ENCODE peak calls at places on chromosomes 2 and 18, in ten cellular contexts. One of them, this sample, is unnamed.

GRCh38 chr18:13279181-13280065 is 60.9 kb downstream of the LDLRAD4 start:
- DNase-seq in adrenal gland: no peak
- DNase-seq in epithelial cell of proximal tubule: no peak
- DNase-seq in CD14-positive monocyte: no peak
- DNase-seq in psoas muscle: no peak
- DNase-seq in tibial artery: no peak
- DNase-seq in RWPE1: no peak
- DNase-seq in tibial nerve: no peak
- DNase-seq in fibroblast of pulmonary artery: no peak
- DNase-seq in IMR-90: no peak
- DNase-seq in this sample: no peak

GRCh38 chr18:75110846-75111415 is 98.0 kb downstream of the PTGR3 start:
- DNase-seq in adrenal gland: no peak
- DNase-seq in epithelial cell of proximal tubule: no peak
- DNase-seq in CD14-positive monocyte: no peak
- DNase-seq in psoas muscle: no peak
- DNase-seq in tibial artery: no peak
- DNase-seq in RWPE1: no peak
- DNase-seq in tibial nerve: no peak
- DNase-seq in fibroblast of pulmonary artery: no peak
- DNase-seq in IMR-90: no peak
- DNase-seq in this sample: no peak

GRCh38 chr18:9690418-9691178 is 17.5 kb upstream of the RAB31 start:
- DNase-seq in adrenal gland: no peak
- DNase-seq in epithelial cell of proximal tubule: no peak
- DNase-seq in CD14-positive monocyte: no peak
- DNase-seq in psoas muscle: no peak
- DNase-seq in tibial artery: no peak
- DNase-seq in RWPE1: no peak
- DNase-seq in tibial nerve: no peak
- DNase-seq in fibroblast of pulmonary artery: no peak
- DNase-seq in IMR-90: peak; percentile 67
- DNase-seq in this sample: no peak

GRCh38 chr18:8513249-8513648 is 96.0 kb upstream of the RAB12 start:
- DNase-seq in adrenal gland: no peak
- DNase-seq in epithelial cell of proximal tubule: no peak
- DNase-seq in CD14-positive monocyte: no peak
- DNase-seq in psoas muscle: no peak
- DNase-seq in tibial artery: peak; percentile 16
- DNase-seq in RWPE1: no peak
- DNase-seq in tibial nerve: no peak
- DNase-seq in fibroblast of pulmonary artery: no peak
- DNase-seq in IMR-90: no peak
- DNase-seq in this sample: no peak

GRCh38 chr18:49443837-49444236 is 16.6 kb downstream of the DYM start:
- DNase-seq in adrenal gland: no peak
- DNase-seq in epithelial cell of proximal tubule: no peak
- DNase-seq in CD14-positive monocyte: no peak
- DNase-seq in psoas muscle: no peak
- DNase-seq in tibial artery: no peak
- DNase-seq in RWPE1: no peak
- DNase-seq in tibial nerve: no peak
- DNase-seq in fibroblast of pulmonary artery: no peak
- DNase-seq in IMR-90: no peak
- DNase-seq in this sample: no peak

GRCh38 chr2:232493701-232494426 is 6.2 kb upstream of the ECEL1 start:
- DNase-seq in adrenal gland: no peak
- DNase-seq in epithelial cell of proximal tubule: no peak
- DNase-seq in CD14-positive monocyte: no peak
- DNase-seq in psoas muscle: no peak
- DNase-seq in tibial artery: no peak
- DNase-seq in RWPE1: no peak
- DNase-seq in tibial nerve: no peak
- DNase-seq in fibroblast of pulmonary artery: no peak
- DNase-seq in IMR-90: no peak
- DNase-seq in this sample: no peak

GRCh38 chr18:59643740-59644139 is 53.5 kb downstream of the CCBE1 start:
- DNase-seq in adrenal gland: no peak
- DNase-seq in epithelial cell of proximal tubule: no peak
- DNase-seq in CD14-positive monocyte: no peak
- DNase-seq in psoas muscle: no peak
- DNase-seq in tibial artery: no peak
- DNase-seq in RWPE1: no peak
- DNase-seq in tibial nerve: no peak
- DNase-seq in fibroblast of pulmonary artery: no peak
- DNase-seq in IMR-90: no peak
- DNase-seq in this sample: no peak

GRCh38 chr2:61770746-61771145 is 83.1 kb downstream of the FAM161A start:
- DNase-seq in adrenal gland: no peak
- DNase-seq in epithelial cell of proximal tubule: no peak
- DNase-seq in CD14-positive monocyte: no peak
- DNase-seq in psoas muscle: no peak
- DNase-seq in tibial artery: no peak
- DNase-seq in RWPE1: peak; percentile 76
- DNase-seq in tibial nerve: no peak
- DNase-seq in fibroblast of pulmonary artery: no peak
- DNase-seq in IMR-90: peak; percentile 24
- DNase-seq in this sample: no peak

GRCh38 chr2:86396304-86396785 is 44.8 kb upstream of the KDM3A start:
- DNase-seq in adrenal gland: peak; percentile 49
- DNase-seq in epithelial cell of proximal tubule: peak; percentile 42
- DNase-seq in CD14-positive monocyte: no peak
- DNase-seq in psoas muscle: peak; percentile 25
- DNase-seq in tibial artery: no peak
- DNase-seq in RWPE1: no peak
- DNase-seq in tibial nerve: no peak
- DNase-seq in fibroblast of pulmonary artery: peak; percentile 47
- DNase-seq in IMR-90: peak; percentile 20
- DNase-seq in this sample: no peak
- TF ChIP-seq CTCF in adrenal gland: peak; percentile 51
- TF ChIP-seq CTCF in epithelial cell of proximal tubule: peak; percentile 89
- TF ChIP-seq CTCF in CD14-positive monocyte: peak; percentile 10
- TF ChIP-seq CTCF in psoas muscle: peak; percentile 46
- TF ChIP-seq CTCF in tibial artery: peak; percentile 50
- TF ChIP-seq CTCF in RWPE1: peak; percentile 17
- TF ChIP-seq CTCF in tibial nerve: no peak
- TF ChIP-seq CTCF in fibroblast of pulmonary artery: peak; percentile 47
- TF ChIP-seq CTCF in IMR-90: peak; percentile 38
- TF ChIP-seq CTCF in this sample: peak; percentile 25

GRCh38 chr2:237152361-237152760 is 66.7 kb downstream of the COPS8 start:
- DNase-seq in adrenal gland: no peak
- DNase-seq in epithelial cell of proximal tubule: no peak
- DNase-seq in CD14-positive monocyte: no peak
- DNase-seq in psoas muscle: no peak
- DNase-seq in tibial artery: no peak
- DNase-seq in RWPE1: no peak
- DNase-seq in tibial nerve: no peak
- DNase-seq in fibroblast of pulmonary artery: no peak
- DNase-seq in IMR-90: no peak
- DNase-seq in this sample: no peak

GRCh38 chr2:237156131-237156856 is 70.6 kb downstream of the COPS8 start:
- DNase-seq in adrenal gland: peak; percentile 75
- DNase-seq in epithelial cell of proximal tubule: no peak
- DNase-seq in CD14-positive monocyte: no peak
- DNase-seq in psoas muscle: peak; percentile 82
- DNase-seq in tibial artery: peak; percentile 92
- DNase-seq in RWPE1: no peak
- DNase-seq in tibial nerve: peak; percentile 67
- DNase-seq in fibroblast of pulmonary artery: peak; percentile 77
- DNase-seq in IMR-90: peak; percentile 93
- DNase-seq in this sample: peak; percentile 35

GRCh38 chr2:237156857-237157550 is 71.3 kb downstream of the COPS8 start:
- DNase-seq in adrenal gland: no peak
- DNase-seq in epithelial cell of proximal tubule: no peak
- DNase-seq in CD14-positive monocyte: no peak
- DNase-seq in psoas muscle: no peak
- DNase-seq in tibial artery: no peak
- DNase-seq in RWPE1: no peak
- DNase-seq in tibial nerve: no peak
- DNase-seq in fibroblast of pulmonary artery: no peak
- DNase-seq in IMR-90: no peak
- DNase-seq in this sample: no peak

GRCh38 chr2:237154894-237155851 is 69.5 kb downstream of the COPS8 start:
- DNase-seq in adrenal gland: no peak
- DNase-seq in epithelial cell of proximal tubule: no peak
- DNase-seq in CD14-positive monocyte: no peak
- DNase-seq in psoas muscle: no peak
- DNase-seq in tibial artery: peak; percentile 61
- DNase-seq in RWPE1: no peak
- DNase-seq in tibial nerve: no peak
- DNase-seq in fibroblast of pulmonary artery: no peak
- DNase-seq in IMR-90: no peak
- DNase-seq in this sample: no peak

DNA sequence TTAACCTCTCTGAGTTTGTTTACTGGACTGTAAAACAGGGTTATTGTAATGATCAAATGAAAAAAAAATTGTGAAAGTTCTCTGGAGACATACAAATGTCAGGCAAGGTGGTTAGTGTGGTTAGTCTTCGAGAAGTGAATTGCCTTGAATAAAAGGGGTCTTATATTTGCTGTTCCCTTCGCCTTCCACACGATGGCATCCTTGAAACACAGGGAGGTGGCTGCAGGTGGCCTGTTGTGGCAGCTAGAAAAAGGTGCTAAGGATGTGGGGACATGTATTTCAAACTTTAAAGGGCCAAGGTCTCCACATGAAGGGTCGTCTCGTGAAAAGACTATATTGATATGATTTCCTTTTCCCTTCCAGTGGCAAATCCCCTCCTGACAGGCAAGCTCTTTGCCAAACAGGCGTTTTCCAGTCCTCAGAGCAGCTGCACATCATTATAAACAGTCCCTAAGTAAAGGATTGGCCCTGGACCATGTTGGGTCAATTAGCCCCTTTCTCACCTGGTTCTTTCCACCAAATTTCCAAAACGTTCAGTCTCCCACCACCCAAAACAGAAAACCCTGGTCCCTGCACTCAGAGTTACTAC is 68.5 kb downstream of the COPS8 start:
- DNase-seq in adrenal gland: peak; percentile 48
- DNase-seq in epithelial cell of proximal tubule: no peak
- DNase-seq in CD14-positive monocyte: no peak
- DNase-seq in psoas muscle: no peak
- DNase-seq in tibial artery: peak; percentile 68
- DNase-seq in RWPE1: peak; percentile 32
- DNase-seq in tibial nerve: no peak
- DNase-seq in fibroblast of pulmonary artery: peak; percentile 74
- DNase-seq in IMR-90: peak; percentile 81
- DNase-seq in this sample: no peak
- TF ChIP-seq CTCF in adrenal gland: peak; percentile 53
- TF ChIP-seq CTCF in epithelial cell of proximal tubule: peak; percentile 75
- TF ChIP-seq CTCF in CD14-positive monocyte: peak; percentile 49
- TF ChIP-seq CTCF in psoas muscle: peak; percentile 40
- TF ChIP-seq CTCF in tibial artery: peak; percentile 61
- TF ChIP-seq CTCF in RWPE1: no peak
- TF ChIP-seq CTCF in tibial nerve: peak; percentile 31
- TF ChIP-seq CTCF in fibroblast of pulmonary artery: peak; percentile 80
- TF ChIP-seq CTCF in IMR-90: peak; percentile 91
- TF ChIP-seq CTCF in this sample: peak; percentile 75

GRCh38 chr18:62634991-62635630 is 80.2 kb upstream of the PHLPP1 start:
- DNase-seq in adrenal gland: no peak
- DNase-seq in epithelial cell of proximal tubule: peak; percentile 20
- DNase-seq in CD14-positive monocyte: no peak
- DNase-seq in psoas muscle: no peak
- DNase-seq in tibial artery: no peak
- DNase-seq in RWPE1: peak; percentile 78
- DNase-seq in tibial nerve: no peak
- DNase-seq in fibroblast of pulmonary artery: no peak
- DNase-seq in IMR-90: no peak
- DNase-seq in this sample: peak; percentile 42

GRCh38 chr18:62637403-62637802 is 77.9 kb upstream of the PHLPP1 start:
- DNase-seq in adrenal gland: no peak
- DNase-seq in epithelial cell of proximal tubule: no peak
- DNase-seq in CD14-positive monocyte: no peak
- DNase-seq in psoas muscle: no peak
- DNase-seq in tibial artery: no peak
- DNase-seq in RWPE1: no peak
- DNase-seq in tibial nerve: no peak
- DNase-seq in fibroblast of pulmonary artery: no peak
- DNase-seq in IMR-90: no peak
- DNase-seq in this sample: no peak

GRCh38 chr18:62634471-62634870 is 80.9 kb upstream of the PHLPP1 start:
- DNase-seq in adrenal gland: no peak
- DNase-seq in epithelial cell of proximal tubule: no peak
- DNase-seq in CD14-positive monocyte: no peak
- DNase-seq in psoas muscle: no peak
- DNase-seq in tibial artery: no peak
- DNase-seq in RWPE1: no peak
- DNase-seq in tibial nerve: no peak
- DNase-seq in fibroblast of pulmonary artery: no peak
- DNase-seq in IMR-90: no peak
- DNase-seq in this sample: no peak

GRCh38 chr18:62632788-62633455 is 82.4 kb upstream of the PHLPP1 start:
- DNase-seq in adrenal gland: no peak
- DNase-seq in epithelial cell of proximal tubule: no peak
- DNase-seq in CD14-positive monocyte: no peak
- DNase-seq in psoas muscle: no peak
- DNase-seq in tibial artery: no peak
- DNase-seq in RWPE1: no peak
- DNase-seq in tibial nerve: no peak
- DNase-seq in fibroblast of pulmonary artery: no peak
- DNase-seq in IMR-90: no peak
- DNase-seq in this sample: no peak

DNA sequence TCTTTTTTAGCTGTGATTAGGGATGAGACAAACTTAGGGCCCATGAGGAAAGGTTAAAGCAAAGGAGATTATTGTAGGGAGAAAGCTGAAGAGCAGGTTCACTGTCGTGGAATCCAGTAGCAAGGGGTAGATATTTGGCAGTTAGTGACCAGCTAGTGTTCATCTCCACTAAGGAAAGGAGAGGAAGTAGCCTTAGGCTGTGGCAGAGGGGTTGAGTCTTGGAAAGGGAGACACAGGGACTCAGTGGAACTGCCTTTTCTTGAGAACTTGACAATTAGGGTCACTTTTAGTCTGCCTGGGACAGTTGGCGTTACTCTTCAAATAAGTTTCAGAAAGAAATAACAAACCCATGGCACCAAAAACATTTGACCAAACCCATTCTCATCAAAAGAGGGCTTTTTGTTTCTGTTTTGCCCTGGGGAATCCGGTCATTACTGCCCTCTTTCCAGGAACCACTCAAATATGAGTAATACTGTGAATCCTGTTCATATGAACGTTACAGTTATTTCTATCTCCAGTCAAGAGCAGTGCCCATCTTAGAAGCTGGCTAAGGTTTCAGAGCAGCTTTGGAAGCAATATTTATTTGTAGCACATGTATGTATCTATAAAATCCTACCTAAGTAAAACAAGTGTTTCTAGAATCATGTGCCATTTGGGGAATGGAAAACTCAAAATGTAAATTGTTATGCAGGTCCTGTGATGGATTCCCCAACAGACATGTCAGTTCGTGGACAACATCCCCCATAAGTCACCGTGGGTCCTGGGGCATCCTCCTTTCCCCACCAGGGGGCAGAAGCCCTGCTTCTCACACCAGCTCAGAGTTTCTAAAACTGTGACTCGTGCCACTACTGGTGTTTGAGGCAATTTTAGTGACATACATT is 77.3 kb upstream of the PHLPP1 start:
- DNase-seq in adrenal gland: peak; percentile 18
- DNase-seq in epithelial cell of proximal tubule: no peak
- DNase-seq in CD14-positive monocyte: no peak
- DNase-seq in psoas muscle: no peak
- DNase-seq in tibial artery: no peak
- DNase-seq in RWPE1: no peak
- DNase-seq in tibial nerve: no peak
- DNase-seq in fibroblast of pulmonary artery: peak; percentile 23
- DNase-seq in IMR-90: peak; percentile 6
- DNase-seq in this sample: no peak
- TF ChIP-seq CTCF in adrenal gland: peak; percentile 36
- TF ChIP-seq CTCF in epithelial cell of proximal tubule: peak; percentile 78
- TF ChIP-seq CTCF in CD14-positive monocyte: peak; percentile 85
- TF ChIP-seq CTCF in psoas muscle: peak; percentile 55
- TF ChIP-seq CTCF in tibial artery: no peak
- TF ChIP-seq CTCF in RWPE1: no peak
- TF ChIP-seq CTCF in tibial nerve: no peak
- TF ChIP-seq CTCF in fibroblast of pulmonary artery: peak; percentile 60
- TF ChIP-seq CTCF in IMR-90: peak; percentile 29
- TF ChIP-seq CTCF in this sample: peak; percentile 43

GRCh38 chr2:44055664-44056063 is 59.9 kb upstream of the LRPPRC start:
- DNase-seq in adrenal gland: no peak
- DNase-seq in epithelial cell of proximal tubule: no peak
- DNase-seq in CD14-positive monocyte: no peak
- DNase-seq in psoas muscle: no peak
- DNase-seq in tibial artery: no peak
- DNase-seq in RWPE1: no peak
- DNase-seq in tibial nerve: no peak
- DNase-seq in fibroblast of pulmonary artery: no peak
- DNase-seq in IMR-90: no peak
- DNase-seq in this sample: no peak

GRCh38 chr2:44053456-44053855 is 57.7 kb upstream of the LRPPRC start:
- DNase-seq in adrenal gland: no peak
- DNase-seq in epithelial cell of proximal tubule: peak; percentile 37
- DNase-seq in CD14-positive monocyte: no peak
- DNase-seq in psoas muscle: no peak
- DNase-seq in tibial artery: no peak
- DNase-seq in RWPE1: no peak
- DNase-seq in tibial nerve: no peak
- DNase-seq in fibroblast of pulmonary artery: no peak
- DNase-seq in IMR-90: no peak
- DNase-seq in this sample: no peak

GRCh38 chr2:44053052-44053451 is 57.3 kb upstream of the LRPPRC start:
- DNase-seq in adrenal gland: no peak
- DNase-seq in epithelial cell of proximal tubule: no peak
- DNase-seq in CD14-positive monocyte: no peak
- DNase-seq in psoas muscle: no peak
- DNase-seq in tibial artery: no peak
- DNase-seq in RWPE1: no peak
- DNase-seq in tibial nerve: no peak
- DNase-seq in fibroblast of pulmonary artery: no peak
- DNase-seq in IMR-90: no peak
- DNase-seq in this sample: no peak

GRCh38 chr2:44056947-44057346 is 61.2 kb upstream of the LRPPRC start:
- DNase-seq in adrenal gland: no peak
- DNase-seq in epithelial cell of proximal tubule: no peak
- DNase-seq in CD14-positive monocyte: no peak
- DNase-seq in psoas muscle: no peak
- DNase-seq in tibial artery: no peak
- DNase-seq in RWPE1: no peak
- DNase-seq in tibial nerve: no peak
- DNase-seq in fibroblast of pulmonary artery: no peak
- DNase-seq in IMR-90: no peak
- DNase-seq in this sample: no peak

DNA sequence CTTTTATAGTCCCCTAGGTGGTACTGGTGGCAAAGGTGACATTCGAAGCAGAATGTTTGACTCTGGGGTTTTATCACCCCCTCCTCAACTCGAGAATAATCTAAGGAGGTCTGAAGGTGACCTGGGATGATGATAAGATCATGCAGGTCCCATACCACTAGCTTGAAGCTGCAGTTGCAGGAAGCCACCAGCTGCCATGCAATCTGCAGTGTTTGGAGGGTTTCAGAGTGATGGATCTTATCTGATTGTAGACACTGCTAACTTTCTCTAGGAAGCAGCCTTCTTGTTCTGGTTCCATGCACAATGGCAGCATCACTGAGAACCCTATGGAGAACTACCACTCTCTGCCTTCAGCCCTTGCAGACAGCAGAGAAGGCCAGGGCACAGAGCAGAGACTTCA is 59.4 kb upstream of the LRPPRC start:
- DNase-seq in adrenal gland: no peak
- DNase-seq in epithelial cell of proximal tubule: no peak
- DNase-seq in CD14-positive monocyte: no peak
- DNase-seq in psoas muscle: no peak
- DNase-seq in tibial artery: no peak
- DNase-seq in RWPE1: no peak
- DNase-seq in tibial nerve: no peak
- DNase-seq in fibroblast of pulmonary artery: no peak
- DNase-seq in IMR-90: no peak
- DNase-seq in this sample: no peak
- TF ChIP-seq CTCF in adrenal gland: no peak
- TF ChIP-seq CTCF in epithelial cell of proximal tubule: no peak
- TF ChIP-seq CTCF in CD14-positive monocyte: no peak
- TF ChIP-seq CTCF in psoas muscle: no peak
- TF ChIP-seq CTCF in tibial artery: no peak
- TF ChIP-seq CTCF in RWPE1: no peak
- TF ChIP-seq CTCF in tibial nerve: no peak
- TF ChIP-seq CTCF in fibroblast of pulmonary artery: no peak
- TF ChIP-seq CTCF in IMR-90: no peak
- TF ChIP-seq CTCF in this sample: no peak

This sample was measured in kidney epithelial cell.